ENCODE peak calls at places on chromosomes 4 and X, in four cellular contexts. D is mucosa of descending colon, E is body of pancreas, Q is pancreas. N is an unnamed sample.

GRCh38 chr4:108382751-108383150 is 214.0 kb upstream of the LEF1 start:
- DNase-seq in D (no peak), Q (no peak), E (no peak), N (no peak)

GRCh38 chr4:28427306-28428085 is 1566.9 kb downstream of the STIM2 start:
- DNase-seq in E (no peak), Q (no peak), D (no peak), N (no peak)

GRCh38 chrX:45765726-45766125 is 565.0 kb upstream of the DIPK2B start:
- DNase-seq in E (no peak), Q (no peak), D (no peak), N (no peak)

GRCh38 chr4:8228319-8229250 is 29.5 kb downstream of the SH3TC1 start:
- DNase-seq in D (peak), Q (peak), E (peak), N (peak)

GRCh38 chr4:87060957-87061356 is 126.1 kb downstream of the AFF1 start:
- DNase-seq in D (no peak), E (no peak), Q (no peak), N (no peak)

GRCh38 chr4:34932591-34932990 is 1311.7 kb downstream of the ARAP2 start:
- DNase-seq in Q (no peak), E (no peak), D (no peak), N (no peak)

GRCh38 chr4:153197301-153197700 is 6.9 kb upstream of the TRIM2 start:
- DNase-seq in Q (no peak), D (no peak), E (no peak), N (no peak)

GRCh38 chr4:146525754-146526153 is 4.0 kb upstream of the SLC10A7 start:
- DNase-seq in D (no peak), E (no peak), Q (no peak), N (no peak)

GRCh38 chrX:79409657-79410056 is 42.5 kb upstream of the ITM2A start:
- DNase-seq in E (no peak), Q (no peak), D (no peak), N (no peak)

GRCh38 chrX:107935664-107936433 is 46.3 kb downstream of the TEX13B start:
- DNase-seq in E (no peak), D (no peak), Q (no peak), N (no peak)

GRCh38 chrX:6363193-6363592 is 134.5 kb upstream of the NLGN4X start:
- DNase-seq in D (no peak), E (no peak), Q (no peak), N (no peak)

GRCh38 chr4:106369456-106370060 is 980 bp upstream of the GIMD1 start:
- DNase-seq in D (no peak), Q (no peak), E (peak), N (no peak)

GRCh38 chrX:134144231-134144630 is 92.8 kb upstream of the CCDC160 start:
- DNase-seq in D (no peak), E (no peak), Q (no peak), N (no peak)

GRCh38 chrX:22589845-22590244 is 317.1 kb downstream of the CBLL2 start:
- DNase-seq in Q (no peak), D (no peak), E (no peak), N (no peak)

GRCh38 chr4:88630756-88631155 is 38.5 kb downstream of the HERC3 start:
- DNase-seq in D (no peak), E (no peak), Q (no peak), N (no peak)

GRCh38 chr4:96390404-96390803 is 550.5 kb downstream of the PDHA2 start:
- DNase-seq in D (no peak), Q (no peak), E (no peak), N (no peak)

GRCh38 chrX:133542476-133542875 is 127.2 kb upstream of the GPC4 start:
- DNase-seq in D (no peak), Q (no peak), E (no peak), N (no peak)

DNA sequence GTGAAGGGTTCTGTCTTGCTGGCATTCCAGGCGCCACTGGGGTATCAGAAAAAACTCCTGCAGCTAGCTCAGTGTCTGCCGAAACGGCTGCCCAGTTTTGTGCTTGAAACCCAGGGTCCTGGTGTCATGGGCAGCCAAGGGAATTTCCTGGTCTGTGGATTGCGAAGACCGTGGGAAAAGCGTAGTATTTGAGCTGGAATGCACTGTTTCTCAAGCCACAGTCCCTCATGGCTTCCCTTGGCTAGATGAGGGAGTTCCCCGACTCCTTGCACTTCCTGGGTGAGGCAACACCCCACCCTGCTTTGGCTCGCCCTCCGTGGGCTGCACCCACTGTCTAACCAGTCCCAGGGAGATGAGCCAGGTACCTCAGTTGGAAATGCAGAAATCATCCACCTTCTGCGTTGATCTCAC is 40.1 kb downstream of the NOP14 start:
- DNase-seq in D (peak), E (no peak), Q (no peak), N (no peak)
- H3K4me3 ChIP-seq in D (no peak), E (no peak), Q (no peak), N (no peak)

GRCh38 chr4:18197467-18197866 is 175.9 kb upstream of the LCORL start:
- DNase-seq in D (no peak), Q (no peak), E (no peak), N (no peak)

GRCh38 chr4:18198653-18199052 is 177.1 kb upstream of the LCORL start:
- DNase-seq in E (no peak), Q (no peak), D (no peak), N (no peak)

GRCh38 chr4:18194278-18194677 is 172.7 kb upstream of the LCORL start:
- DNase-seq in E (no peak), D (no peak), Q (no peak), N (no peak)

DNA sequence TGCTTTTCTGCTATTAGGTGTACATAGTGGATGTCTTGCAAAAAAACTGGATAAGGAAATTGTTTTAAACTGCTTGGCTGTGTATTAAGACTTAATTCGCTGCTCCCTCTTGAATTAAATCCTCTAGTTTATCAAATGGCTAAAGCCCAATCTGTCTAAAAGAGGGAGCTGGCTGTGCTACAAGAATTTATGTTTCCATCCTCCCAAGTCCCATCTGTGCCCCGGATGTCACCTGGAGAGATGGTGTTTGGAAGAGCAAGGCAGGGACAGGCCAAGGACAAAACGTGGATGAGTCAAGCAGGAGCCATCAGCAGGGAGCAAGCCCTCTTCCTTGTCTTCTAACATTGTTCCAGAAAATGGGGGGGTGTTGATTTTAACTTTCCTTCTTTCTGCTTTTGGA is 171.3 kb upstream of the LCORL start:
- DNase-seq in E (no peak), D (no peak), Q (no peak), N (no peak)
- TF ChIP-seq CTCF in E (no peak), D (no peak), Q (no peak), N (no peak)

GRCh38 chr4:154807042-154807630 is 26.1 kb downstream of the RBM46 start:
- DNase-seq in D (no peak), E (no peak), Q (no peak), N (no peak)
- H3K4me3 ChIP-seq in D (no peak), E (no peak), Q (no peak), N (no peak)

GRCh38 chr4:117134386-117134785 is 49.0 kb upstream of the TRAM1L1 start:
- DNase-seq in E (peak), Q (no peak), D (no peak), N (no peak)
- TF ChIP-seq CTCF in E (peak), Q (peak), D (no peak), N (peak)

N was measured in left lung.